ENCODE peak calls at places on chromosomes 4 and X, in nine cellular contexts. Y is AG10803, C is fibroblast of villous mesenchyme, Z is SK-N-SH, L is endodermal cell, T is lower lobe of right lung, D is cardiac fibroblast, G is A549, H is prostate gland. P is an unnamed sample.

GRCh38 chr4:89712141-89712540 is 124.8 kb downstream of the SNCA start:
- DNase-seq in Y (peak), C (peak), Z (peak), L (no peak), T (no peak), D (peak), G (no peak), H (no peak), P (no peak)

GRCh38 chrX:110219920-110220319 is 98.0 kb downstream of the AMMECR1 start:
- DNase-seq in Y (peak), C (peak), Z (no peak), L (no peak), T (no peak), D (peak), G (peak), H (no peak), P (no peak)

GRCh38 chr4:173827707-173828106 is 297.7 kb upstream of the HAND2 start:
- DNase-seq in Y (no peak), C (peak), Z (no peak), L (no peak), T (no peak), D (peak), G (no peak), H (no peak), P (no peak)

GRCh38 chr4:101795704-101796103 is 5.2 kb downstream of the BANK1 start:
- DNase-seq in Y (no peak), C (no peak), Z (no peak), L (no peak), T (no peak), D (no peak), G (no peak), H (no peak), P (no peak)

GRCh38 chr4:100517864-100518341 is at the start of gene EMCN:
- DNase-seq in Y (peak), C (peak), Z (no peak), L (no peak), T (no peak), D (peak), G (no peak), H (no peak), P (peak)

GRCh38 chr4:69095301-69095731 is 958 bp upstream of the UGT2B7 start:
- DNase-seq in Y (no peak), C (peak), Z (no peak), L (no peak), T (no peak), D (peak), G (peak), H (no peak), P (no peak)

GRCh38 chr4:174689618-174690017 is 139.4 kb downstream of the GLRA3 start:
- DNase-seq in Y (no peak), C (no peak), Z (no peak), L (no peak), T (no peak), D (no peak), G (no peak), H (no peak), P (no peak)

GRCh38 chr4:170388255-170388654 is 298.5 kb upstream of the AADAT start:
- DNase-seq in Y (peak), C (no peak), Z (no peak), L (no peak), T (no peak), D (peak), G (no peak), H (no peak), P (no peak)

GRCh38 chr4:5639556-5639955 is 68.8 kb downstream of the EVC2 start:
- DNase-seq in Y (no peak), C (no peak), Z (no peak), L (no peak), T (no peak), D (no peak), G (no peak), H (no peak), P (no peak)

GRCh38 chr4:128354205-128354821 is 66.7 kb upstream of the PGRMC2 start:
- DNase-seq in Y (peak), C (peak), Z (peak), L (no peak), T (no peak), D (peak), G (peak), H (no peak), P (no peak)

GRCh38 chr4:44522761-44523445 is 74.3 kb upstream of the KCTD8 start:
- DNase-seq in Y (no peak), C (no peak), Z (no peak), L (no peak), T (no peak), D (no peak), G (no peak), H (no peak), P (no peak)

GRCh38 chr4:7938513-7939376 is 916 bp downstream of the AFAP1 start:
- DNase-seq in Y (peak), C (peak), Z (peak), L (peak), T (peak), D (peak), G (peak), H (no peak), P (peak)

GRCh38 chr4:128288689-128289106 is 1.1 kb upstream of the PGRMC2 start:
- DNase-seq in Y (peak), C (peak), Z (no peak), L (no peak), T (no peak), D (peak), G (peak), H (peak), P (no peak)

GRCh38 chrX:49242545-49243066 is 7.3 kb downstream of the CCDC22 start:
- DNase-seq in Y (no peak), C (no peak), Z (no peak), L (no peak), T (no peak), D (no peak), G (peak), H (no peak), P (no peak)

GRCh38 chrX:15738686-15739016 is 581 bp downstream of the CA5B start:
- DNase-seq in Y (no peak), C (no peak), Z (no peak), L (no peak), T (no peak), D (no peak), G (no peak), H (no peak), P (no peak)

DNA sequence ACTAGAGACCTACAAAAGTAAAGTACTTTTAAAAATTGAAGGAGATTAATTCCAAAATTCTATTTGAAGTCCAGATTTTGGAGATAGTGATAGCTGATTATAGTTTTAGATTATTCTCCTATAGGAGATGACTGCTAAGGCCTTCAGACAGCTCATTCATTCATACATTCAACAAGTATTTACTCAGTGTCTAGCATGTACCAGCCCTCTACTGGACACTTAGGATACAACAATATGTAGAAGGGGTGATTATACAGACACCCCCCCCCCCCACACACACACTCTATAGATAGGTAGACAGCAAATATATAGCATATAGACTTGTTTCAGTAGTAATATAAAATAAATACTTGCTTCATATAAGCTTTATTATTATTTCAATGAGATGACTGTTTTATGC is 60.4 kb upstream of the TAF9B start:
- DNase-seq in Y (peak), C (peak), Z (peak), L (no peak), T (no peak), D (peak), G (peak), H (no peak), P (no peak)
- TF ChIP-seq CTCF in Y (peak), C (peak), Z (peak), L (peak), T (peak), D (peak), G (peak), H (no peak), P (peak)

GRCh38 chr4:74623041-74623440 is 171.3 kb downstream of the BTC start:
- DNase-seq in Y (peak), C (peak), Z (peak), L (peak), T (no peak), D (peak), G (peak), H (no peak), P (no peak)
- TF ChIP-seq CTCF in Y (peak), C (peak), Z (peak), L (peak), T (peak), D (peak), G (peak), H (peak), P (peak)

DNA sequence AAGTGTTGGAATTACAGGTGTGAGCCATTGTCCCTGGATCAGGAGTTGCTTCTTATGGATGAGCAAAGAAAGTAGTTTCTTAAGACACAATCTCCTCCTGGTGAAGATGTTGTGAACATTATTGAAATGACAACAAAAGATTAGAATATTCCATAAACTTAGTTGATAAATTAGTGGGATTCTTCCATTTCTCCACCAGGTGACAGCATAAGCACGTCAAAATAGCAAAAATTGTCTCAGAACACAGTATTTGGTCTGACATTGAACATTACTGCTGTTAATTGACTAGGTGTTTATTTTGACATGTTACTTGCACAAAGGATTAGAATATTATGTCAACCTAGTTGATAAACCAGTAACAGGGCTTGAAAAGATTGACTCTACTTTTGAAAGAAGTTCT is 21.6 kb downstream of the CLDN34 start:
- DNase-seq in Y (no peak), C (no peak), Z (peak), L (no peak), T (no peak), D (peak), G (peak), H (no peak), P (no peak)
- TF ChIP-seq CTCF in Y (peak), C (peak), Z (peak), L (peak), T (peak), D (peak), G (peak), H (no peak), P (peak)

DNA sequence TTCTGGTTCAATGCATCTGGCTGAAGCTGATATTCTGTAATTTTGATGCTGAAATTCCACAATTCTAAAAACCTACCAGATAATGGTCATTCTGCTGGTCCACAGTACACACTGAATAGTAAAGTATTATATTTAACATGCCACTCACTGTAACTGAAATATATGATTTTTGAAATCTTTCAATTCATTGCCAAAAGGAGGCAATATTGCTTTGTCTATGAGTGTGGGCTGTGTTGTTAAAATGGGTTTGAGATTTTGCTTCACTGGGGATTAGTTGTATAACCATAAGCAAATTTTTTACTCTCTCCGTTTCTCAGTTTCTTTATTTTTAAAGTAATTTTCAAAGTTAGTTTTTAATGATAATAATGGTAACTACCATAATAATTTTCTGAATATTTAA is 1404.1 kb upstream of the IGFBP7 start:
- DNase-seq in Y (no peak), C (no peak), Z (no peak), L (no peak), T (no peak), D (no peak), G (peak), H (no peak), P (no peak)
- TF ChIP-seq CTCF in Y (no peak), C (no peak), Z (no peak), L (no peak), T (no peak), D (no peak), G (no peak), H (no peak), P (no peak)

DNA sequence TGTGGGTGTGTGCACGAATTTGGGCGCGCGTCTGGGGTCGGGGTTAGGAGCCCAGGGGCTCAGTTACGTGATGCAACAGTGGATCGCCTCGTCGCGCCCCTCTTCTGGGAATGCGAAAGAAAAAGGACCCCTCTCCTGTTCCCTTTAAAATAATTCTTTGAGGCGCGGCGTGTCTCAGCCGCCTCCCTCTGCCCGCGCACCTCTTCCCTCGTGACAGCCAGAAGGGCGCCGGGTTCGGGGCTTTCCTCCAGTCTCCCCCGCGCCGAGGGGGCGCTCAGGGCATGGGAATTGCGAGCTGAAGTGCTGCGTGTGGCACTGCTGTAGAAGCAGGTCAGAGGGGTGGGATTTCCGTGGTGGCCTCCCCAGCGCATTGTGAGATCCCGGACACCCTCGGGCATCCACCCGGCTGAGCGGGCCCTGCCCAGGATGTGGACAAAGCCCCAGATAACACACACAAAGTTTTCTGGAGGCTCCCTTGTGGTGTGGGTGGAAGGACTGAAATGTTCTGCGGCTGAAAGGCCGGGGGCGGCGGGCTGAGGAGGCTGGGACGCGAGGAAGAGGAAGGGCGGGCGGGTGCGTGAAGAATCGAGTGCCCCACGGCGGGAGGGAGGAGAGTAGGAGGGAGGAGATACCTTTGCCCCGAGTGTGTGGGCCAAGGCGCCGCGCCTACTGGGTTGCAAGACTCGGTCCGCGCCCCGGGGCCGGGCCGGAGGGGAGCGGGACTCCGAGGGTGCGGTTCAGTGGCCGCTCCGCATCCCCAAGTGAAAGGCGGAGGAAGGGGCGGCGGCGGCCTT is 697 bp downstream of the SEPTIN11 start:
- DNase-seq in Y (peak), C (peak), Z (peak), L (peak), T (peak), D (peak), G (peak), H (peak), P (no peak)
- TF ChIP-seq CTCF in Y (no peak), C (no peak), Z (peak), L (no peak), T (no peak), D (no peak), G (no peak), H (no peak), P (no peak)